ENCODE peak calls at places on chromosomes 6 and 20, in ten cellular contexts. W is CD4-positive, alpha-beta memory T cell; F is H9; O is AG04450; I is small intestine; R is naive thymus-derived CD4-positive, alpha-beta T cell; Y is IMR-90; B is upper lobe of left lung; V is body of pancreas; D is psoas muscle. G is an unnamed sample.
A peak's percentile ranks its signal among the peaks of the same experiment; 100 is the strongest.

GRCh38 chr6:149454405-149454848 is 30.4 kb downstream of the ZC3H12D start:
- DNase-seq in R (no peak), I (peak; percentile 88), B (peak; percentile 92), F (no peak), Y (peak; percentile 84), O (peak; percentile 43), V (peak; percentile 100), D (peak; percentile 97), W (no peak), G (no peak)

GRCh38 chr6:89079611-89080213 is 839 bp upstream of the PNRC1 start:
- DNase-seq in O (no peak), D (no peak), I (peak; percentile 83), R (peak; percentile 70), F (no peak), W (peak; percentile 81), V (peak; percentile 68), Y (peak; percentile 74), B (no peak), G (peak; percentile 22)

GRCh38 chr6:67854098-67854497 is 781.0 kb upstream of the ADGRB3 start:
- DNase-seq in V (no peak), I (no peak), B (no peak), Y (no peak), R (no peak), D (no peak), W (no peak), O (no peak), F (no peak), G (no peak)

GRCh38 chr6:72825265-72825918 is 203.5 kb downstream of the KCNQ5 start:
- DNase-seq in Y (peak; percentile 69), R (no peak), V (no peak), W (no peak), F (no peak), B (no peak), I (no peak), O (peak; percentile 18), D (no peak), G (no peak)

GRCh38 chr6:36933102-36933501 is 21.4 kb upstream of the PI16 start:
- DNase-seq in F (no peak), Y (peak; percentile 72), W (no peak), V (no peak), B (no peak), I (no peak), R (no peak), D (no peak), O (no peak), G (no peak)

GRCh38 chr6:144289006-144289405 is 3.9 kb downstream of the UTRN start:
- DNase-seq in D (no peak), R (no peak), V (no peak), B (no peak), I (no peak), Y (no peak), F (no peak), W (no peak), O (no peak), G (no peak)

GRCh38 chr6:126086560-126086959 is 100.2 kb downstream of the TRMT11 start:
- DNase-seq in W (no peak), B (no peak), F (no peak), V (no peak), Y (no peak), D (no peak), O (no peak), R (no peak), I (no peak), G (no peak)

GRCh38 chr6:88177961-88178464 is 11.9 kb upstream of the CNR1 start:
- DNase-seq in R (no peak), O (no peak), Y (no peak), I (no peak), F (no peak), B (no peak), W (no peak), D (no peak), V (no peak), G (no peak)

GRCh38 chr6:30781697-30782424 is 37.5 kb upstream of the IER3 start:
- DNase-seq in D (peak; percentile 97), O (peak; percentile 98), B (no peak), W (no peak), I (peak; percentile 89), V (peak; percentile 98), Y (peak; percentile 100), F (no peak), R (no peak), G (no peak)

GRCh38 chr6:38153076-38153475 is 333.5 kb downstream of the ZFAND3 start:
- DNase-seq in B (peak; percentile 77), W (no peak), F (no peak), D (no peak), Y (no peak), I (no peak), O (no peak), R (no peak), V (no peak), G (no peak)

GRCh38 chr6:47671777-47672176 is 26.6 kb upstream of the ADGRF4 start:
- DNase-seq in F (no peak), O (no peak), B (no peak), V (no peak), D (no peak), W (no peak), R (no peak), Y (no peak), I (no peak), G (no peak)

GRCh38 chr6:47670851-47671250 is 27.5 kb upstream of the ADGRF4 start:
- DNase-seq in V (no peak), D (no peak), R (no peak), O (no peak), I (no peak), F (no peak), Y (no peak), W (no peak), B (no peak), G (no peak)

GRCh38 chr6:47672816-47673215 is 25.6 kb upstream of the ADGRF4 start:
- DNase-seq in F (no peak), V (no peak), I (no peak), D (no peak), O (no peak), W (no peak), B (no peak), R (no peak), Y (no peak), G (no peak)

GRCh38 chr6:47674673-47675072 is 23.7 kb upstream of the ADGRF4 start:
- DNase-seq in Y (no peak), D (no peak), W (no peak), O (no peak), F (no peak), I (no peak), R (no peak), V (no peak), B (no peak), G (no peak)

DNA sequence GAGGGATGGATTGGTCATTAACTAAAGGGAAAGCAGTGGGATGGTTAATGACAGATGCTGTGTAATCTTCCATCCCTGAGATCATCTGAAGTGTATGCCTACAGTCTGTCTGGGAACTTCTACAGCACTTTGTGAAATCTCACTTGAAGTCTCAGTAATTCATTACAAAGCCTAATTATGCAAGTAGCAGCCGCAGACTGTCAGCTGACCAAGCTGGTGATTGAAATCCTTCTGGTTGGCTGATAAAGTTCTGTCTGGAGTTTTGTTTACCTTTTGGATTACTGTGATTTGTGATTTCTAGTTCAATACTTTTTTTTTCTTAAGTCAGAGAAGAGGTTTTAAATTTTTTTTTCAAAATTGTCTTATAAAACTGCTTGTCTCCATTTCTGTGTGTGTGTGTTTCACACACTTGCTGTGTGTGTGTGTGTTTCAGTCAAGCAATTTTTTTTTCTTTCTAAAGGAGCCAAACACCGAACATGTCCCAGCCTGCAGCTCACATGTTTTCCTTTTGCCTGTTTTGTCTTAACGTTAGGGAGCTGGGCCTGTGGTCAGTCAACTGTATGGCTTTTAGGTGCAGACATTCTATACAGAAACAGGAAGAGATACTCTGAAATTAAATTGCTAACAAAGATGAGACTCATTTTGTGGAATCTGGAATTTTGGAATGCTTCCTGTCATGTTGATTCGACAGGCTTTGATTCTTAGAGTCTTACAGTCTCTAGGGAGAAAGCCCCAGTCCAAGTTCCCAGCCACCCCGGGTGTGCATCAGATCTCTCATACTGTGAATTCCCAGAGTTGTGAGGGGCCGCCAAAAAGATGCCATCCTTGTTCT is 28.5 kb upstream of the ADGRF4 start:
- DNase-seq in O (no peak), B (no peak), R (no peak), F (no peak), V (no peak), W (no peak), I (peak; percentile 5), Y (no peak), D (no peak), G (no peak)
- H3K9me3 ChIP-seq in O (no peaks in the 10 kb centered on the region), B (no peaks in the 10 kb centered on the region), R (no peaks in the 10 kb centered on the region), F (no peaks in the 10 kb centered on the region), V (no peaks in the 10 kb centered on the region), W (no peaks in the 10 kb centered on the region), I (no peaks in the 10 kb centered on the region), Y (no peaks in the 10 kb centered on the region), D (no peaks in the 10 kb centered on the region), G (peaks cover 2% of the 10 kb centered on the region)

DNA sequence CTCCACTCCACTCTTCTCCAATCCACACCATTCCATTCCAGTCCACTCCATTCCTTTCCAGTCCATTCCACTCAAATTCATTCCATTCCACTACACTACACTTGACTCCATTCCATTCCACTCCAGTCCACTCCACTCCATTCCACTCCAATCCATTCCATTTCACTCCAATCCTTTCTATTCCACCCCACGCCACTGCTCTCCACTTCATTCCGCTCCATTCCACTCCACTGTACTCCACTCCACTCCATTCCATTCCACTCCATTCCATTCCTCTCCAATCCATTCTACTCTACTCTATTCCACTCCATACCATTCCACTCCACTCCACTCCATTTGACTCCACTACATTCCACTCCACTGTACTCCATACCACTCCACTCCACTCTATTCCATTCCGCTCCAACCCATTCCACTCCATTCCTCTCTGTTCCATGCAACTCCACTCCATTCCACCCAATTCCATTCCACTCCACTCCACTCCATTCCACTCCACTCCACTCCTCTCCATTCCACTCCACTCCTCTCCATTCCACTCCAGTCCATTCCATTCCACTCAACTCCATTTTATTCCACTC is 23.4 kb upstream of the DEFB125 start:
- DNase-seq in W (no peak), I (no peak), O (no peak), V (no peak), B (no peak), Y (no peak), D (no peak), R (no peak), F (no peak), G (no peak)
- H3K9me3 ChIP-seq in W (peaks cover 6% of the 10 kb centered on the region), I (peaks cover 10% of the 10 kb centered on the region), O (peaks cover 55% of the 10 kb centered on the region), V (no peaks in the 10 kb centered on the region), B (peaks cover 11% of the 10 kb centered on the region), Y (peaks cover 17% of the 10 kb centered on the region), D (no peaks in the 10 kb centered on the region), R (no peaks in the 10 kb centered on the region), F (peaks cover 82% of the 10 kb centered on the region), G (peaks cover 2% of the 10 kb centered on the region)

GRCh38 chr6:137653698-137654059 is 159.5 kb upstream of the OLIG3 start:
- DNase-seq in F (no peak), D (no peak), B (no peak), R (no peak), W (no peak), Y (no peak), V (no peak), I (no peak), O (no peak), G (no peak)
- H3K9me3 ChIP-seq in F (peaks cover 6% of the 10 kb centered on the region), D (peaks cover 27% of the 10 kb centered on the region), B (peaks cover 31% of the 10 kb centered on the region), R (no peaks in the 10 kb centered on the region), W (no peaks in the 10 kb centered on the region), Y (peaks cover 5% of the 10 kb centered on the region), V (no peaks in the 10 kb centered on the region), I (no peaks in the 10 kb centered on the region), O (peaks cover 4% of the 10 kb centered on the region), G (no peaks in the 10 kb centered on the region)

DNA sequence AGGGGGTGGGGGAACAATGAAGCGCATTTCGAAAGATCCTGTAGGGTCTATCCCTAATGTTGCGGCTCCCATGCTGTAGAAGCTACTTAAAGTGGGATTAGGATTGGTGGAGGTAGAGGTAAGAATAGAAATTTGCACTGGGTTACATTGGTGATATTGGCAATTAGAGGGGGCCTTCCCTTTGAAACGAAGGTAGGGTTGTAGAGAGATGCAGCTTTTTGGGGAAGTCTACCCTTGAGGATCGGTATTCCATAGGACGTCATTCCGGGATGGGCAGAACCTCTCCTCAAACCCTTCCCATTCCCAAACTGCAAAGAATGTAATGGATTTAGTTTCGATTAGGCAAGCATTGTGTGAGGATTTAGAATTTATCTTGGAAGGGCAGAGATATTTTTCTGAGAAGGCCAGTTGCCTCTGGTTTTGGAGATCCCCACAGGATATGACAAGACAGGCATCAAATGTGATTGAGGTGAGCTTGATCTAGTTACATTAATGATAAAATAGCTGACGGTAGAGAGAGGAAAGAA is 5.4 kb upstream of the ZNFX1 start:
- DNase-seq in Y (no peak), R (no peak), W (no peak), V (no peak), B (no peak), I (no peak), D (no peak), F (no peak), O (no peak), G (no peak)
- H3K9me3 ChIP-seq in Y (peaks cover 27% of the 10 kb centered on the region), R (peaks cover 20% of the 10 kb centered on the region), W (peaks cover 70% of the 10 kb centered on the region), V (no peaks in the 10 kb centered on the region), B (peaks cover 53% of the 10 kb centered on the region), I (peaks cover 1% of the 10 kb centered on the region), D (peaks cover 15% of the 10 kb centered on the region), F (no peaks in the 10 kb centered on the region), O (peaks cover 48% of the 10 kb centered on the region), G (peaks cover 81% of the 10 kb centered on the region)

G was measured in T-helper 17 cell.